ENCODE peak calls at places on chromosomes 6 and 20, in five cellular contexts. B, T, N, V and X are unnamed samples.

GRCh38 chr6:137829641-137830083 is 37.4 kb upstream of the TNFAIP3 start:
- DNase-seq in T (no peak), B (no peak), V (no peak), N (no peak), X (no peak)

GRCh38 chr6:21594427-21595264 is 1.1 kb downstream of the SOX4 start:
- DNase-seq in N (peak), V (no peak), B (peak), T (no peak), X (peak)

GRCh38 chr20:61966492-61967244 is 99.0 kb downstream of the TAF4 start:
- DNase-seq in B (peak), V (no peak), T (peak), N (no peak), X (no peak)

GRCh38 chr6:37868447-37868825 is 48.9 kb downstream of the ZFAND3 start:
- DNase-seq in N (no peak), B (no peak), T (no peak), V (no peak), X (no peak)

GRCh38 chr6:7721654-7722053 is 4.2 kb upstream of the BMP6 start:
- DNase-seq in T (no peak), V (no peak), N (no peak), B (no peak), X (no peak)

GRCh38 chr6:159973951-159974350 is 5.1 kb downstream of the IGF2R start:
- DNase-seq in T (no peak), B (no peak), V (no peak), N (no peak), X (peak)

GRCh38 chr6:151148111-151148510 is 91.7 kb upstream of the AKAP12 start:
- DNase-seq in B (no peak), T (no peak), V (no peak), N (no peak), X (no peak)

GRCh38 chr6:88184921-88185320 is 18.8 kb upstream of the CNR1 start:
- DNase-seq in N (no peak), V (no peak), T (no peak), B (no peak), X (no peak)

GRCh38 chr6:144678844-144679243 is 393.7 kb downstream of the UTRN start:
- DNase-seq in T (no peak), B (no peak), N (no peak), V (peak), X (peak)

GRCh38 chr20:45017859-45018258 is 51.5 kb downstream of the STK4 start:
- DNase-seq in T (no peak), B (no peak), V (no peak), N (no peak), X (no peak)